ENCODE peak calls at places on chromosomes 13 and 19, in ten cellular contexts. One of them, this sample, is unnamed.

GRCh38 chr13:108269601-108270328 is at the start of gene TNFSF13B:
- DNase-seq in AG09319: no peak
- DNase-seq in progenitor cell of endocrine pancreas: peak; percentile 13
- DNase-seq in heart left ventricle: peak; percentile 63
- DNase-seq in heart right ventricle: peak; percentile 11
- DNase-seq in PC-3: no peak
- DNase-seq in mesothelial cell of epicardium: no peak
- DNase-seq in OCI-LY7: peak; percentile 34
- DNase-seq in breast epithelium: no peak
- DNase-seq in HepG2: peak; percentile 7
- DNase-seq in this sample: peak; percentile 59

GRCh38 chr13:79522583-79522982 is 41.6 kb downstream of the NDFIP2 start:
- DNase-seq in AG09319: no peak
- DNase-seq in progenitor cell of endocrine pancreas: no peak
- DNase-seq in heart left ventricle: no peak
- DNase-seq in heart right ventricle: no peak
- DNase-seq in PC-3: peak; percentile 27
- DNase-seq in mesothelial cell of epicardium: no peak
- DNase-seq in OCI-LY7: no peak
- DNase-seq in breast epithelium: no peak
- DNase-seq in HepG2: no peak
- DNase-seq in this sample: no peak

GRCh38 chr19:16605115-16605514 is 22.9 kb downstream of the MED26 start:
- DNase-seq in AG09319: no peak
- DNase-seq in progenitor cell of endocrine pancreas: no peak
- DNase-seq in heart left ventricle: no peak
- DNase-seq in heart right ventricle: no peak
- DNase-seq in PC-3: no peak
- DNase-seq in mesothelial cell of epicardium: no peak
- DNase-seq in OCI-LY7: no peak
- DNase-seq in breast epithelium: no peak
- DNase-seq in HepG2: no peak
- DNase-seq in this sample: no peak

GRCh38 chr13:99357149-99357596 is 50.0 kb upstream of the GPR183 start:
- DNase-seq in AG09319: peak; percentile 15
- DNase-seq in progenitor cell of endocrine pancreas: no peak
- DNase-seq in heart left ventricle: no peak
- DNase-seq in heart right ventricle: no peak
- DNase-seq in PC-3: peak; percentile 48
- DNase-seq in mesothelial cell of epicardium: no peak
- DNase-seq in OCI-LY7: no peak
- DNase-seq in breast epithelium: no peak
- DNase-seq in HepG2: no peak
- DNase-seq in this sample: no peak

GRCh38 chr19:17246681-17247425 is 1.1 kb upstream of the NR2F6 start:
- DNase-seq in AG09319: no peak
- DNase-seq in progenitor cell of endocrine pancreas: peak; percentile 33
- DNase-seq in heart left ventricle: peak; percentile 64
- DNase-seq in heart right ventricle: peak; percentile 46
- DNase-seq in PC-3: no peak
- DNase-seq in mesothelial cell of epicardium: no peak
- DNase-seq in OCI-LY7: no peak
- DNase-seq in breast epithelium: no peak
- DNase-seq in HepG2: peak; percentile 80
- DNase-seq in this sample: peak; percentile 67

GRCh38 chr13:70747305-70747704 is 639.1 kb upstream of the KLHL1 start:
- DNase-seq in AG09319: no peak
- DNase-seq in progenitor cell of endocrine pancreas: no peak
- DNase-seq in heart left ventricle: no peak
- DNase-seq in heart right ventricle: no peak
- DNase-seq in PC-3: no peak
- DNase-seq in mesothelial cell of epicardium: no peak
- DNase-seq in OCI-LY7: no peak
- DNase-seq in breast epithelium: no peak
- DNase-seq in HepG2: no peak
- DNase-seq in this sample: no peak

GRCh38 chr13:30803791-30804190 is 68.4 kb downstream of the ALOX5AP start:
- DNase-seq in AG09319: no peak
- DNase-seq in progenitor cell of endocrine pancreas: no peak
- DNase-seq in heart left ventricle: no peak
- DNase-seq in heart right ventricle: no peak
- DNase-seq in PC-3: no peak
- DNase-seq in mesothelial cell of epicardium: no peak
- DNase-seq in OCI-LY7: no peak
- DNase-seq in breast epithelium: no peak
- DNase-seq in HepG2: no peak
- DNase-seq in this sample: no peak

GRCh38 chr13:65497265-65497664 is 1732.9 kb downstream of the PCDH9 start:
- DNase-seq in AG09319: no peak
- DNase-seq in progenitor cell of endocrine pancreas: no peak
- DNase-seq in heart left ventricle: no peak
- DNase-seq in heart right ventricle: no peak
- DNase-seq in PC-3: peak; percentile 86
- DNase-seq in mesothelial cell of epicardium: no peak
- DNase-seq in OCI-LY7: no peak
- DNase-seq in breast epithelium: no peak
- DNase-seq in HepG2: no peak
- DNase-seq in this sample: no peak

GRCh38 chr13:94080527-94080926 is 399.0 kb downstream of the DCT start:
- DNase-seq in AG09319: no peak
- DNase-seq in progenitor cell of endocrine pancreas: no peak
- DNase-seq in heart left ventricle: no peak
- DNase-seq in heart right ventricle: no peak
- DNase-seq in PC-3: no peak
- DNase-seq in mesothelial cell of epicardium: no peak
- DNase-seq in OCI-LY7: no peak
- DNase-seq in breast epithelium: no peak
- DNase-seq in HepG2: no peak
- DNase-seq in this sample: no peak

GRCh38 chr13:23748591-23748990 is 140.6 kb downstream of the MIPEP start:
- DNase-seq in AG09319: no peak
- DNase-seq in progenitor cell of endocrine pancreas: no peak
- DNase-seq in heart left ventricle: no peak
- DNase-seq in heart right ventricle: no peak
- DNase-seq in PC-3: peak; percentile 9
- DNase-seq in mesothelial cell of epicardium: no peak
- DNase-seq in OCI-LY7: no peak
- DNase-seq in breast epithelium: no peak
- DNase-seq in HepG2: no peak
- DNase-seq in this sample: no peak

GRCh38 chr13:36815069-36815468 is 4.0 kb upstream of the RFXAP start:
- DNase-seq in AG09319: no peak
- DNase-seq in progenitor cell of endocrine pancreas: no peak
- DNase-seq in heart left ventricle: no peak
- DNase-seq in heart right ventricle: no peak
- DNase-seq in PC-3: peak; percentile 36
- DNase-seq in mesothelial cell of epicardium: no peak
- DNase-seq in OCI-LY7: peak; percentile 45
- DNase-seq in breast epithelium: no peak
- DNase-seq in HepG2: peak; percentile 28
- DNase-seq in this sample: no peak

GRCh38 chr13:67283602-67284001 is 53.5 kb upstream of the PCDH9 start:
- DNase-seq in AG09319: no peak
- DNase-seq in progenitor cell of endocrine pancreas: no peak
- DNase-seq in heart left ventricle: no peak
- DNase-seq in heart right ventricle: no peak
- DNase-seq in PC-3: peak; percentile 3
- DNase-seq in mesothelial cell of epicardium: no peak
- DNase-seq in OCI-LY7: no peak
- DNase-seq in breast epithelium: no peak
- DNase-seq in HepG2: peak; percentile 88
- DNase-seq in this sample: no peak

GRCh38 chr13:112506046-112506445 is 81.9 kb downstream of the TUBGCP3 start:
- DNase-seq in AG09319: no peak
- DNase-seq in progenitor cell of endocrine pancreas: no peak
- DNase-seq in heart left ventricle: no peak
- DNase-seq in heart right ventricle: no peak
- DNase-seq in PC-3: peak; percentile 5
- DNase-seq in mesothelial cell of epicardium: no peak
- DNase-seq in OCI-LY7: no peak
- DNase-seq in breast epithelium: no peak
- DNase-seq in HepG2: no peak
- DNase-seq in this sample: peak; percentile 30

GRCh38 chr13:50202485-50202884 is 187.2 kb downstream of the KCNRG start:
- DNase-seq in AG09319: no peak
- DNase-seq in progenitor cell of endocrine pancreas: no peak
- DNase-seq in heart left ventricle: no peak
- DNase-seq in heart right ventricle: no peak
- DNase-seq in PC-3: no peak
- DNase-seq in mesothelial cell of epicardium: no peak
- DNase-seq in OCI-LY7: no peak
- DNase-seq in breast epithelium: no peak
- DNase-seq in HepG2: no peak
- DNase-seq in this sample: no peak

GRCh38 chr13:110305949-110306339 is 1.0 kb downstream of the COL4A1 start:
- DNase-seq in AG09319: no peak
- DNase-seq in progenitor cell of endocrine pancreas: no peak
- DNase-seq in heart left ventricle: no peak
- DNase-seq in heart right ventricle: no peak
- DNase-seq in PC-3: peak; percentile 20
- DNase-seq in mesothelial cell of epicardium: no peak
- DNase-seq in OCI-LY7: no peak
- DNase-seq in breast epithelium: no peak
- DNase-seq in HepG2: no peak
- DNase-seq in this sample: no peak

GRCh38 chr13:37968555-37968954 is 99.0 kb upstream of the TRPC4 start:
- DNase-seq in AG09319: no peak
- DNase-seq in progenitor cell of endocrine pancreas: no peak
- DNase-seq in heart left ventricle: no peak
- DNase-seq in heart right ventricle: no peak
- DNase-seq in PC-3: no peak
- DNase-seq in mesothelial cell of epicardium: no peak
- DNase-seq in OCI-LY7: no peak
- DNase-seq in breast epithelium: no peak
- DNase-seq in HepG2: no peak
- DNase-seq in this sample: no peak
- TF ChIP-seq CTCF in AG09319: no peak
- TF ChIP-seq CTCF in progenitor cell of endocrine pancreas: no peak
- TF ChIP-seq CTCF in heart left ventricle: no peak
- TF ChIP-seq CTCF in heart right ventricle: no peak
- TF ChIP-seq CTCF in PC-3: no peak
- TF ChIP-seq CTCF in mesothelial cell of epicardium: no peak
- TF ChIP-seq CTCF in OCI-LY7: no peak
- TF ChIP-seq CTCF in breast epithelium: no peak
- TF ChIP-seq CTCF in HepG2: no peak
- TF ChIP-seq CTCF in this sample: no peak

GRCh38 chr19:48484247-48484893 is 15.2 kb downstream of the CYTH2 start:
- DNase-seq in AG09319: no peak
- DNase-seq in progenitor cell of endocrine pancreas: no peak
- DNase-seq in heart left ventricle: no peak
- DNase-seq in heart right ventricle: no peak
- DNase-seq in PC-3: no peak
- DNase-seq in mesothelial cell of epicardium: no peak
- DNase-seq in OCI-LY7: no peak
- DNase-seq in breast epithelium: no peak
- DNase-seq in HepG2: no peak
- DNase-seq in this sample: no peak
- TF ChIP-seq CTCF in AG09319: no peak
- TF ChIP-seq CTCF in progenitor cell of endocrine pancreas: no peak
- TF ChIP-seq CTCF in heart left ventricle: no peak
- TF ChIP-seq CTCF in heart right ventricle: no peak
- TF ChIP-seq CTCF in PC-3: no peak
- TF ChIP-seq CTCF in mesothelial cell of epicardium: no peak
- TF ChIP-seq CTCF in OCI-LY7: no peak
- TF ChIP-seq CTCF in breast epithelium: no peak
- TF ChIP-seq CTCF in HepG2: no peak
- TF ChIP-seq CTCF in this sample: no peak

DNA sequence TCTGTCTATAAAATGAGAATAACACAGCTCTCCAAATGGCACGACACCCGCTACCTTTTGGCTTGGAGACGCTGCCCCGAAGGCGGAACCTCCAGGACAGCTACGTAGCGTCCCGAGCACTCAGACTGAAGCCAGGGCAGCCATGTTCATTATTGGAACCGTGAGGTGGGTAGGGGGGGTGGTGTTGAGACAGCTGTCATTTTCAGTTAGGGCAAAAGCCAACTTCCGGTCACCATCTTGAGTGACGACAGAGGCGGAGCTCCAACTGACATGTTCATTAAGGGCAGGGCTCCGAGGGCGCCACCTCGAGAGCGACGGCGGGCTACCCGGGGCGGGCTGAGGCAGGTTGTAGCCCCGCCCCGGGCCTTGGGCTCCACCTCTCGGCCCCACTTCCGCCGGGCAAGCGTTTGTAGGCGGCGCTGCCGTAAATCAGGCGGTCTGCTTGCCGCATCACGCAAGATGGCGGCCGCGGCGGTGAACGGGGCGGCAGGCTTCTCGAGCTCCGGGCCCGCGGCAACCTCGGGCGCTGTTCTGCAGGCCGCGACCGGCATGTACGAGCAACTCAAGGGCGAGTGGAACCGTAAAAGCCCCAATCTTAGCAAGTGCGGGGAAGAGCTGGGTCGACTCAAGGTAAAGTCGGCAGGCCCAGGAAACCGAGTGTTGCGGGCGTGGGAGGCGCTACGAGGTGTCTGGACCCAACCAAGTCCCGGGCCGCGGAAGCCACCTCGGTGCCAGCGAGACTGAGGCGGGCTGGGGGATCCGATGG is at the start of gene PSMD8:
- DNase-seq in AG09319: peak; percentile 96
- DNase-seq in progenitor cell of endocrine pancreas: peak; percentile 94
- DNase-seq in heart left ventricle: peak; percentile 99
- DNase-seq in heart right ventricle: peak; percentile 99
- DNase-seq in PC-3: peak; percentile 96
- DNase-seq in mesothelial cell of epicardium: peak; percentile 90
- DNase-seq in OCI-LY7: peak; percentile 100
- DNase-seq in breast epithelium: peak; percentile 99
- DNase-seq in HepG2: peak; percentile 98
- DNase-seq in this sample: peak; percentile 98
- TF ChIP-seq CTCF in AG09319: peak; percentile 20
- TF ChIP-seq CTCF in progenitor cell of endocrine pancreas: peak; percentile 42
- TF ChIP-seq CTCF in heart left ventricle: no peak
- TF ChIP-seq CTCF in heart right ventricle: peak; percentile 15
- TF ChIP-seq CTCF in PC-3: peak; percentile 27
- TF ChIP-seq CTCF in mesothelial cell of epicardium: no peak
- TF ChIP-seq CTCF in OCI-LY7: peak; percentile 56
- TF ChIP-seq CTCF in breast epithelium: no peak
- TF ChIP-seq CTCF in HepG2: peak; percentile 65
- TF ChIP-seq CTCF in this sample: no peak

DNA sequence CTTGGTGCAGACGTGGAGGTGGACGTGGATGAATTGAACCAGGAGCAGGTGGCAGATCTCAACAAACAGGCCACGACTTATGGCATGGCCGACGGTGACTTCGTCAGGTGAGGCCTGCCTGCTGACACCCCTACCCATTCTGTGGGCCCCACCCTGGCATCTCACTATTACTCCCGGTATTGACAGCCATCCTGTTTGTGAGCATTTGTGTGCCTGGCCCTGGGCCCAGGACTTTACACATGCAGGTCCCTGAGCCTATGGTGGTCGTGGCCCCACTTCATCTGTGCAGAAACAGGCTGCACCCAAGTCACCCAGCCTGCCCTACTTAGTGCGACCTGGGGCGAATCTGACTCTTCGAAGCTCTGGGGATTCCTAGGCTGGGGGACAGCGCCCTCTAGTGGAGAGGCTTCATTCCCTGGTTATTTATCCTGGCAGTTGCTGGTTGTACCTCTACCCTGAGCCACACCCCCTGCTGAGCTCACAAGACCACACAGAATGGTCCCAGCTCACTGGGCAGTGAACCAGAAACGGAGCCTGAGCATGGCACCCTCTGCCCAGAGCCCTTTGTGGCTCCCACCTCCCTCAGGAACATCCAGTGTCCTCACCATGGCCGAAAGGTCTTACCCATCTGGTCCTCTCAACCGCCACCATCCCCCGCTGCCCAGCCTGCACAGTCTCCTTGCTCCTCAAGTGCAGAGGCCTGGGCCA is 16.9 kb downstream of the ZNF296 start:
- DNase-seq in AG09319: peak; percentile 24
- DNase-seq in progenitor cell of endocrine pancreas: peak; percentile 82
- DNase-seq in heart left ventricle: peak; percentile 74
- DNase-seq in heart right ventricle: peak; percentile 71
- DNase-seq in PC-3: peak; percentile 73
- DNase-seq in mesothelial cell of epicardium: peak; percentile 54
- DNase-seq in OCI-LY7: peak; percentile 88
- DNase-seq in breast epithelium: no peak
- DNase-seq in HepG2: peak; percentile 78
- DNase-seq in this sample: peak; percentile 88
- TF ChIP-seq CTCF in AG09319: peak; percentile 82
- TF ChIP-seq CTCF in progenitor cell of endocrine pancreas: peak; percentile 92
- TF ChIP-seq CTCF in heart left ventricle: peak; percentile 87
- TF ChIP-seq CTCF in heart right ventricle: peak; percentile 85
- TF ChIP-seq CTCF in PC-3: peak; percentile 85
- TF ChIP-seq CTCF in mesothelial cell of epicardium: peak; percentile 92
- TF ChIP-seq CTCF in OCI-LY7: peak; percentile 96
- TF ChIP-seq CTCF in breast epithelium: peak; percentile 27
- TF ChIP-seq CTCF in HepG2: peak; percentile 95
- TF ChIP-seq CTCF in this sample: peak; percentile 96